ENCODE peak calls at places on chromosomes 4 and X, in nine cellular contexts. H, O, P, Y, T, I, N, U and R are unnamed samples.

GRCh38 chrX:143635915-143636314 is at the start of gene SLITRK4:
- DNase-seq in H (no peak), O (no peak), P (no peak), Y (no peak), T (no peak), I (no peak), N (no peak), U (no peak), R (no peak)

GRCh38 chrX:69321006-69321655 is 155.9 kb upstream of the PJA1 start:
- DNase-seq in H (no peak), O (no peak), P (no peak), Y (no peak), T (no peak), I (no peak), N (no peak), U (no peak), R (no peak)

GRCh38 chrX:8689473-8689872 is 42.5 kb downstream of the ANOS1 start:
- DNase-seq in H (no peak), O (no peak), P (no peak), Y (no peak), T (no peak), I (no peak), N (no peak), U (no peak), R (no peak)

GRCh38 chr4:10074767-10075105 is 41.9 kb downstream of the WDR1 start:
- DNase-seq in H (peak), O (no peak), P (no peak), Y (no peak), T (no peak), I (peak), N (peak), U (no peak), R (no peak)

GRCh38 chrX:136880003-136880451 is 498 bp downstream of the RBMX start:
- DNase-seq in H (peak), O (peak), P (peak), Y (peak), T (peak), I (no peak), N (peak), U (no peak), R (no peak)

GRCh38 chr4:15742083-15742582 is 36.0 kb upstream of the CD38 start:
- DNase-seq in H (no peak), O (no peak), P (no peak), Y (no peak), T (no peak), I (no peak), N (no peak), U (no peak), R (no peak)

GRCh38 chr4:156672492-156672891 is 299.1 kb downstream of the PDGFC start:
- DNase-seq in H (no peak), O (no peak), P (no peak), Y (no peak), T (no peak), I (no peak), N (no peak), U (no peak), R (peak)

GRCh38 chr4:3360741-3361140 is 67.9 kb downstream of the RGS12 start:
- DNase-seq in H (no peak), O (no peak), P (no peak), Y (no peak), T (no peak), I (no peak), N (no peak), U (no peak), R (no peak)

GRCh38 chrX:137052641-137053235 is 18.9 kb upstream of the GPR101 start:
- DNase-seq in H (no peak), O (no peak), P (no peak), Y (peak), T (peak), I (no peak), N (no peak), U (no peak), R (no peak)

GRCh38 chrX:150303386-150304097 is 59.6 kb upstream of the MAMLD1 start:
- DNase-seq in H (no peak), O (no peak), P (no peak), Y (no peak), T (no peak), I (no peak), N (no peak), U (no peak), R (no peak)

GRCh38 chrX:40100537-40101429 is 3.0 kb upstream of the BCOR start:
- DNase-seq in H (no peak), O (no peak), P (no peak), Y (no peak), T (no peak), I (no peak), N (no peak), U (no peak), R (no peak)

GRCh38 chrX:17032351-17032750 is 85.9 kb downstream of the REPS2 start:
- DNase-seq in H (peak), O (no peak), P (no peak), Y (no peak), T (no peak), I (peak), N (peak), U (no peak), R (no peak)